ENCODE peak calls at places on chromosomes 6 and 20, in six cellular contexts. One of them, this sample, is unnamed.

GRCh38 chr20:6714202-6714800 is 53.2 kb upstream of the BMP2 start:
- DNase-seq in dorsolateral prefrontal cortex: no peak
- DNase-seq in stomach: peak; percentile 71
- DNase-seq in heart left ventricle: no peak
- DNase-seq in right lobe of liver: peak; percentile 50
- DNase-seq in neural crest cell: no peak
- DNase-seq in this sample: peak; percentile 53

GRCh38 chr20:11090751-11091150 is 417.0 kb upstream of the JAG1 start:
- DNase-seq in right lobe of liver: no peak
- DNase-seq in dorsolateral prefrontal cortex: no peak
- DNase-seq in neural crest cell: no peak
- DNase-seq in stomach: no peak
- DNase-seq in heart left ventricle: no peak
- DNase-seq in this sample: no peak

GRCh38 chr6:52904562-52905279 is 4.8 kb downstream of the GSTA3 start:
- DNase-seq in stomach: no peak
- DNase-seq in heart left ventricle: no peak
- DNase-seq in neural crest cell: no peak
- DNase-seq in right lobe of liver: no peak
- DNase-seq in dorsolateral prefrontal cortex: no peak
- DNase-seq in this sample: peak; percentile 9

GRCh38 chr6:167745660-167746376 is 80.9 kb upstream of the AFDN start:
- DNase-seq in dorsolateral prefrontal cortex: no peak
- DNase-seq in right lobe of liver: no peak
- DNase-seq in stomach: peak; percentile 18
- DNase-seq in neural crest cell: no peak
- DNase-seq in heart left ventricle: no peak
- DNase-seq in this sample: no peak

GRCh38 chr6:44662461-44663121 is 275.1 kb downstream of the CDC5L start:
- DNase-seq in neural crest cell: no peak
- DNase-seq in heart left ventricle: no peak
- DNase-seq in dorsolateral prefrontal cortex: no peak
- DNase-seq in right lobe of liver: no peak
- DNase-seq in stomach: no peak
- DNase-seq in this sample: no peak

GRCh38 chr6:106745396-106745795 is 116.0 kb downstream of the QRSL1 start:
- DNase-seq in heart left ventricle: no peak
- DNase-seq in stomach: no peak
- DNase-seq in neural crest cell: no peak
- DNase-seq in dorsolateral prefrontal cortex: no peak
- DNase-seq in right lobe of liver: no peak
- DNase-seq in this sample: no peak

GRCh38 chr6:23535071-23535470 is 590.9 kb upstream of the NRSN1 start:
- DNase-seq in neural crest cell: no peak
- DNase-seq in heart left ventricle: no peak
- DNase-seq in right lobe of liver: no peak
- DNase-seq in stomach: no peak
- DNase-seq in dorsolateral prefrontal cortex: no peak
- DNase-seq in this sample: no peak

GRCh38 chr20:46423342-46423741 is 16.9 kb upstream of the ELMO2 start:
- DNase-seq in stomach: no peak
- DNase-seq in neural crest cell: no peak
- DNase-seq in dorsolateral prefrontal cortex: no peak
- DNase-seq in right lobe of liver: no peak
- DNase-seq in heart left ventricle: no peak
- DNase-seq in this sample: no peak

GRCh38 chr6:8030920-8031319 is 33.3 kb downstream of the BLOC1S5 start:
- DNase-seq in right lobe of liver: no peak
- DNase-seq in heart left ventricle: no peak
- DNase-seq in stomach: no peak
- DNase-seq in neural crest cell: no peak
- DNase-seq in dorsolateral prefrontal cortex: no peak
- DNase-seq in this sample: no peak

GRCh38 chr6:102407886-102408741 is 1014.6 kb downstream of the GRIK2 start:
- DNase-seq in neural crest cell: no peak
- DNase-seq in heart left ventricle: no peak
- DNase-seq in stomach: no peak
- DNase-seq in dorsolateral prefrontal cortex: no peak
- DNase-seq in right lobe of liver: no peak
- DNase-seq in this sample: no peak

GRCh38 chr6:37928217-37928616 is 108.7 kb downstream of the ZFAND3 start:
- DNase-seq in heart left ventricle: no peak
- DNase-seq in neural crest cell: no peak
- DNase-seq in dorsolateral prefrontal cortex: no peak
- DNase-seq in stomach: no peak
- DNase-seq in right lobe of liver: no peak
- DNase-seq in this sample: no peak

GRCh38 chr6:140623498-140623897 is 1249.0 kb upstream of the CITED2 start:
- DNase-seq in heart left ventricle: no peak
- DNase-seq in stomach: no peak
- DNase-seq in dorsolateral prefrontal cortex: no peak
- DNase-seq in right lobe of liver: no peak
- DNase-seq in neural crest cell: no peak
- DNase-seq in this sample: no peak

GRCh38 chr6:27205375-27206278 is 41.9 kb upstream of the PRSS16 start:
- DNase-seq in stomach: no peak
- DNase-seq in heart left ventricle: no peak
- DNase-seq in dorsolateral prefrontal cortex: no peak
- DNase-seq in neural crest cell: no peak
- DNase-seq in right lobe of liver: no peak
- DNase-seq in this sample: no peak

GRCh38 chr6:112150363-112150762 is 63.0 kb downstream of the FAM229B start:
- DNase-seq in neural crest cell: no peak
- DNase-seq in stomach: no peak
- DNase-seq in heart left ventricle: peak; percentile 40
- DNase-seq in dorsolateral prefrontal cortex: no peak
- DNase-seq in right lobe of liver: no peak
- DNase-seq in this sample: no peak

GRCh38 chr6:93419304-93420162 is at the start of gene EPHA7:
- DNase-seq in dorsolateral prefrontal cortex: peak; percentile 92
- DNase-seq in neural crest cell: peak; percentile 94
- DNase-seq in right lobe of liver: peak; percentile 84
- DNase-seq in heart left ventricle: peak; percentile 95
- DNase-seq in stomach: peak; percentile 80
- DNase-seq in this sample: peak; percentile 80

GRCh38 chr20:32135983-32136515 is 26.5 kb downstream of the TM9SF4 start:
- DNase-seq in heart left ventricle: no peak
- DNase-seq in right lobe of liver: no peak
- DNase-seq in stomach: no peak
- DNase-seq in neural crest cell: no peak
- DNase-seq in dorsolateral prefrontal cortex: no peak
- DNase-seq in this sample: no peak

GRCh38 chr6:36838896-36839818 is at the start of gene CPNE5:
- DNase-seq in right lobe of liver: no peak
- DNase-seq in stomach: no peak
- DNase-seq in dorsolateral prefrontal cortex: no peak
- DNase-seq in neural crest cell: no peak
- DNase-seq in heart left ventricle: peak; percentile 59
- DNase-seq in this sample: no peak

GRCh38 chr6:12009180-12009748 is 2.8 kb upstream of the HIVEP1 start:
- DNase-seq in neural crest cell: no peak
- DNase-seq in dorsolateral prefrontal cortex: no peak
- DNase-seq in stomach: peak; percentile 81
- DNase-seq in right lobe of liver: no peak
- DNase-seq in heart left ventricle: no peak
- DNase-seq in this sample: no peak

GRCh38 chr20:58911970-58912369 is 59.5 kb downstream of the GNAS start:
- DNase-seq in heart left ventricle: no peak
- DNase-seq in right lobe of liver: no peak
- DNase-seq in stomach: no peak
- DNase-seq in neural crest cell: no peak
- DNase-seq in dorsolateral prefrontal cortex: no peak
- DNase-seq in this sample: no peak

GRCh38 chr6:139829557-139829956 is 455.1 kb upstream of the CITED2 start:
- DNase-seq in dorsolateral prefrontal cortex: no peak
- DNase-seq in right lobe of liver: no peak
- DNase-seq in stomach: no peak
- DNase-seq in heart left ventricle: no peak
- DNase-seq in neural crest cell: no peak
- DNase-seq in this sample: no peak

GRCh38 chr20:11165789-11166188 is 492.0 kb upstream of the JAG1 start:
- DNase-seq in heart left ventricle: no peak
- DNase-seq in neural crest cell: no peak
- DNase-seq in stomach: no peak
- DNase-seq in dorsolateral prefrontal cortex: no peak
- DNase-seq in right lobe of liver: no peak
- DNase-seq in this sample: no peak

GRCh38 chr6:24936641-24937317 is 1.0 kb upstream of the RIPOR2 start:
- DNase-seq in neural crest cell: no peak
- DNase-seq in heart left ventricle: no peak
- DNase-seq in stomach: no peak
- DNase-seq in right lobe of liver: no peak
- DNase-seq in dorsolateral prefrontal cortex: no peak
- DNase-seq in this sample: no peak

GRCh38 chr6:143595256-143596036 is 82.3 kb upstream of the PHACTR2 start:
- DNase-seq in stomach: no peak
- DNase-seq in dorsolateral prefrontal cortex: no peak
- DNase-seq in heart left ventricle: no peak
- DNase-seq in neural crest cell: no peak
- DNase-seq in right lobe of liver: no peak
- DNase-seq in this sample: no peak

GRCh38 chr6:143589162-143589561 is 77.6 kb upstream of the FUCA2 start:
- DNase-seq in dorsolateral prefrontal cortex: no peak
- DNase-seq in heart left ventricle: no peak
- DNase-seq in right lobe of liver: no peak
- DNase-seq in neural crest cell: no peak
- DNase-seq in stomach: no peak
- DNase-seq in this sample: no peak

GRCh38 chr6:143591441-143591840 is 79.9 kb upstream of the FUCA2 start:
- DNase-seq in dorsolateral prefrontal cortex: no peak
- DNase-seq in stomach: no peak
- DNase-seq in right lobe of liver: no peak
- DNase-seq in heart left ventricle: no peak
- DNase-seq in neural crest cell: no peak
- DNase-seq in this sample: no peak

GRCh38 chr6:143594647-143595046 is 83.1 kb upstream of the PHACTR2 start:
- DNase-seq in neural crest cell: no peak
- DNase-seq in dorsolateral prefrontal cortex: no peak
- DNase-seq in right lobe of liver: peak; percentile 42
- DNase-seq in heart left ventricle: peak; percentile 35
- DNase-seq in stomach: no peak
- DNase-seq in this sample: no peak

GRCh38 chr6:143592335-143592734 is 80.8 kb upstream of the FUCA2 start:
- DNase-seq in neural crest cell: no peak
- DNase-seq in heart left ventricle: no peak
- DNase-seq in right lobe of liver: no peak
- DNase-seq in stomach: no peak
- DNase-seq in dorsolateral prefrontal cortex: no peak
- DNase-seq in this sample: no peak
- TF ChIP-seq CTCF in neural crest cell: peak; percentile 53
- TF ChIP-seq CTCF in heart left ventricle: no peak
- TF ChIP-seq CTCF in right lobe of liver: peak; percentile 8
- TF ChIP-seq CTCF in stomach: no peak
- TF ChIP-seq CTCF in dorsolateral prefrontal cortex: no peak
- TF ChIP-seq CTCF in this sample: no peak

GRCh38 chr6:63598001-63598250 is 25.6 kb downstream of the LOC128125822 start:
- DNase-seq in dorsolateral prefrontal cortex: no peak
- DNase-seq in stomach: no peak
- DNase-seq in right lobe of liver: no peak
- DNase-seq in neural crest cell: no peak
- DNase-seq in heart left ventricle: no peak
- DNase-seq in this sample: no peak

GRCh38 chr6:63597142-63598000 is 25.1 kb downstream of the LOC128125822 start:
- DNase-seq in dorsolateral prefrontal cortex: no peak
- DNase-seq in heart left ventricle: no peak
- DNase-seq in neural crest cell: no peak
- DNase-seq in right lobe of liver: no peak
- DNase-seq in stomach: no peak
- DNase-seq in this sample: no peak

GRCh38 chr6:63599243-63599642 is 27.0 kb downstream of the LOC128125822 start:
- DNase-seq in neural crest cell: no peak
- DNase-seq in dorsolateral prefrontal cortex: no peak
- DNase-seq in right lobe of liver: no peak
- DNase-seq in stomach: no peak
- DNase-seq in heart left ventricle: no peak
- DNase-seq in this sample: no peak

GRCh38 chr6:63598251-63599036 is 26.2 kb downstream of the LOC128125822 start:
- DNase-seq in dorsolateral prefrontal cortex: peak; percentile 77
- DNase-seq in stomach: peak; percentile 72
- DNase-seq in heart left ventricle: peak; percentile 57
- DNase-seq in neural crest cell: peak; percentile 55
- DNase-seq in right lobe of liver: peak; percentile 71
- DNase-seq in this sample: peak; percentile 76
- TF ChIP-seq CTCF in dorsolateral prefrontal cortex: peak; percentile 87
- TF ChIP-seq CTCF in stomach: no peak
- TF ChIP-seq CTCF in heart left ventricle: peak; percentile 79
- TF ChIP-seq CTCF in neural crest cell: peak; percentile 91
- TF ChIP-seq CTCF in right lobe of liver: peak; percentile 87
- TF ChIP-seq CTCF in this sample: peak; percentile 79

GRCh38 chr6:125790403-125791150 is at the start of gene NCOA7:
- DNase-seq in right lobe of liver: peak; percentile 87
- DNase-seq in neural crest cell: peak; percentile 54
- DNase-seq in heart left ventricle: peak; percentile 89
- DNase-seq in dorsolateral prefrontal cortex: peak; percentile 80
- DNase-seq in stomach: peak; percentile 75
- DNase-seq in this sample: peak; percentile 68
- TF ChIP-seq CTCF in right lobe of liver: no peak
- TF ChIP-seq CTCF in neural crest cell: no peak
- TF ChIP-seq CTCF in heart left ventricle: no peak
- TF ChIP-seq CTCF in dorsolateral prefrontal cortex: peak; percentile 34
- TF ChIP-seq CTCF in stomach: no peak
- TF ChIP-seq CTCF in this sample: no peak

GRCh38 chr20:3795511-3796468 is at the start of gene CDC25B:
- DNase-seq in dorsolateral prefrontal cortex: peak; percentile 95
- DNase-seq in neural crest cell: peak; percentile 82
- DNase-seq in heart left ventricle: peak; percentile 94
- DNase-seq in right lobe of liver: peak; percentile 95
- DNase-seq in stomach: peak; percentile 95
- DNase-seq in this sample: peak; percentile 81
- TF ChIP-seq CTCF in dorsolateral prefrontal cortex: peak; percentile 59
- TF ChIP-seq CTCF in neural crest cell: peak; percentile 63
- TF ChIP-seq CTCF in heart left ventricle: peak; percentile 22
- TF ChIP-seq CTCF in right lobe of liver: peak; percentile 28
- TF ChIP-seq CTCF in stomach: no peak
- TF ChIP-seq CTCF in this sample: no peak

GRCh38 chr20:52438326-52438963 is 246.9 kb upstream of the ZFP64 start:
- DNase-seq in right lobe of liver: no peak
- DNase-seq in dorsolateral prefrontal cortex: no peak
- DNase-seq in neural crest cell: no peak
- DNase-seq in stomach: no peak
- DNase-seq in heart left ventricle: no peak
- DNase-seq in this sample: no peak
- TF ChIP-seq CTCF in right lobe of liver: no peak
- TF ChIP-seq CTCF in dorsolateral prefrontal cortex: no peak
- TF ChIP-seq CTCF in neural crest cell: no peak
- TF ChIP-seq CTCF in stomach: no peak
- TF ChIP-seq CTCF in heart left ventricle: no peak
- TF ChIP-seq CTCF in this sample: no peak